ENCODE peak calls at places on chromosomes 2 and 18, in eight cellular contexts. S is heart right ventricle, H is fibroblast of mammary gland, G is adrenal gland, R is mammary epithelial cell, C is GM13977, F is heart left ventricle, V is GM12865. E is an unnamed sample.

GRCh38 chr2:53785378-53785777 is 1.4 kb downstream of the ASB3 start:
- DNase-seq in H (peak; percentile 26), V (no peak), S (no peak), G (no peak), R (no peak), F (no peak), C (no peak), E (no peak)

GRCh38 chr2:132593171-132593570 is 76.8 kb downstream of the LYPD1 start:
- DNase-seq in R (peak; percentile 31), V (no peak), H (no peak), S (no peak), C (no peak), F (no peak), G (no peak), E (no peak)

GRCh38 chr2:64268330-64268729 is 124.1 kb upstream of the PELI1 start:
- DNase-seq in S (no peak), C (no peak), H (no peak), V (no peak), F (no peak), G (no peak), R (no peak), E (no peak)

GRCh38 chr2:19674051-19675002 is 227.5 kb downstream of the TTC32 start:
- DNase-seq in F (no peak), G (no peak), V (no peak), R (no peak), S (no peak), H (peak; percentile 29), C (no peak), E (no peak)

GRCh38 chr18:79599503-79599931 is 80.1 kb upstream of the CTDP1 start:
- DNase-seq in G (no peak), H (peak; percentile 65), V (no peak), C (no peak), R (no peak), S (no peak), F (no peak), E (no peak)

GRCh38 chr18:48031011-48031480 is 100.6 kb upstream of the SMAD2 start:
- DNase-seq in H (peak; percentile 60), C (peak; percentile 57), S (peak; percentile 65), R (peak; percentile 62), G (peak; percentile 69), V (peak; percentile 27), F (peak; percentile 48), E (peak; percentile 84)

GRCh38 chr2:3611136-3611535 is 16.2 kb downstream of the COLEC11 start:
- DNase-seq in S (no peak), F (no peak), C (no peak), H (no peak), R (no peak), G (peak; percentile 10), V (no peak), E (no peak)

GRCh38 chr18:21191596-21192307 is 50.3 kb upstream of the GREB1L start:
- DNase-seq in F (peak; percentile 23), G (peak; percentile 51), S (peak; percentile 20), H (peak; percentile 73), C (no peak), R (peak; percentile 34), V (peak; percentile 52), E (no peak)

GRCh38 chr2:221612171-221612570 is 40.1 kb upstream of the EPHA4 start:
- DNase-seq in G (no peak), H (no peak), V (no peak), S (no peak), F (no peak), C (no peak), R (no peak), E (no peak)

GRCh38 chr2:193538061-193538460 is 1343.3 kb upstream of the TMEFF2 start:
- DNase-seq in S (no peak), H (no peak), V (no peak), C (no peak), F (no peak), G (no peak), R (no peak), E (no peak)
- TF ChIP-seq CTCF in S (no peak), H (no peak), V (no peak), C (no peak), F (no peak), G (no peak), R (no peak), E (no peak)

GRCh38 chr2:73952499-73953446 is 26.1 kb downstream of the DGUOK start:
- DNase-seq in V (no peak), G (no peak), S (peak; percentile 20), C (no peak), R (peak; percentile 57), H (peak; percentile 73), F (peak; percentile 33), E (peak; percentile 41)

GRCh38 chr2:73961823-73962615 is 22.7 kb upstream of the TET3 start:
- DNase-seq in R (no peak), S (no peak), G (no peak), V (no peak), C (no peak), H (no peak), F (no peak), E (no peak)

GRCh38 chr2:73961274-73961673 is 23.4 kb upstream of the TET3 start:
- DNase-seq in G (no peak), C (no peak), F (no peak), V (no peak), S (no peak), H (no peak), R (no peak), E (no peak)

DNA sequence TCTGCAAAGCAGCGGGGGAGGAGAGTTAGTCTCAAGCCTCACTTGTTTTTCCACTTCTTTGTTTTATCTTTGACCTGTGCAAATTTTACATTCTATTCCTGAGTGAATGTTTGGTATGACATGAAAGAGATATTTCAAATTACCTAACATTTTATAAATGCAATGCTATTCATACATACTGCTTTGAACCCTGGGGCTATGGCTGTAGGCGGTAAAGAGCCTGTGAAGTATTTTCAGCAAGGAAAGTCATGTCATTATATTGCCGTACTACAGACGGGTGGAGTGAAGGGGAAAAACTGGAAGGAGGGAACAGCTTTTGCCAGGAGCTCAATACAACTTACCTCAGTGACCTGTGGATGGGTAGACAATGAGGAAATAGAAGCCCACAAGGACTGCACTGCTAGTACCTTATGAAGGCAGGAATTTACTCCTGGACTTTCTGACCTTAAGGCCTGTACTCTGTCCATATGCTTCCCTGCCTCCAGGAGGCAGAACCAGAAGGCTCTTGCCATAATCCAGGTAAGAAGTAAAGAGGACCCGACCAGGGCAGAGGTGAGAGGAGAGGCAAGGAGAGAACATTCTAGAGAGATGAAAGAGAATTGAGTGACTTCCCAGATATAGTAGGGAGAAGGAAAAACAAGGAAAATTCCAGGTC is 28.4 kb upstream of the TET3 start:
- DNase-seq in H (no peak), G (no peak), V (no peak), F (no peak), R (no peak), S (no peak), C (no peak), E (no peak)
- TF ChIP-seq CTCF in H (no peak), G (no peak), V (no peak), F (no peak), R (no peak), S (no peak), C (no peak), E (no peak)

GRCh38 chr2:26324903-26325302 is 21.0 kb upstream of the SELENOI start:
- DNase-seq in S (no peak), C (no peak), R (no peak), G (no peak), V (no peak), F (no peak), H (no peak), E (no peak)
- TF ChIP-seq CTCF in S (no peak), C (no peak), R (no peak), G (no peak), V (no peak), F (no peak), H (no peak), E (no peak)

GRCh38 chr2:189440947-189441708 is at the start of gene WDR75:
- DNase-seq in C (peak; percentile 78), V (peak; percentile 95), S (peak; percentile 97), F (peak; percentile 93), H (peak; percentile 94), R (peak; percentile 92), G (peak; percentile 93), E (peak; percentile 43)
- TF ChIP-seq CTCF in C (no peak), V (no peak), S (no peak), F (no peak), H (no peak), R (no peak), G (no peak), E (no peak)

GRCh38 chr2:179876266-179876665 is 14.9 kb upstream of the ZNF385B start:
- DNase-seq in V (no peak), S (no peak), R (no peak), C (no peak), G (no peak), F (no peak), H (no peak), E (no peak)
- TF ChIP-seq CTCF in V (no peak), S (no peak), R (no peak), C (no peak), G (no peak), F (no peak), H (peak; percentile 9), E (no peak)

GRCh38 chr18:8833480-8833879 is 128.1 kb downstream of the MTCL1 start:
- DNase-seq in H (no peak), R (no peak), F (no peak), G (no peak), S (no peak), V (no peak), C (no peak), E (no peak)

GRCh38 chr18:8830067-8831060 is 125.0 kb downstream of the MTCL1 start:
- DNase-seq in V (no peak), F (no peak), G (no peak), C (no peak), S (no peak), H (no peak), R (no peak), E (no peak)

GRCh38 chr18:8828798-8829197 is 123.4 kb downstream of the MTCL1 start:
- DNase-seq in C (no peak), R (no peak), S (no peak), F (no peak), H (no peak), G (no peak), V (no peak), E (no peak)

GRCh38 chr18:8828300-8828699 is 122.9 kb downstream of the MTCL1 start:
- DNase-seq in F (no peak), G (no peak), R (no peak), V (no peak), C (no peak), H (no peak), S (no peak), E (no peak)

DNA sequence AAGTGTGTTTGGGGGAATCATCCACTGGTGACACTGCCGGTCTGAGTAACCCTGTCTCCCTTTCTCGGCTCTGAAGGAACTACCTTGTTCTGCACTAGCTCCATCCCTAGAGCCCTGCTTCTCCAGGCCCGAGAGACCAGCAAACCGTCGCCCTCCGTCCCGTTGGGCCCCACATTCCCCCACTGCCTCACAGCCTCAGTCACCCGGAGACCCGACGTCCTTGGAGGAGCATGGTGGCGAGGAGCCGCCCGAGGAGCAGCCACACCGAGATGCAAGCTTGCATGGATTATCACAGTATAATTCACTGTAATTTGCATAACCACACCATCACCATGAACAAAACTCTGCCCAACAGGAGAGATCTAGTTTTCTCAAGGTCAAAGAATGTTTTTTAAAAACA is 126.2 kb downstream of the MTCL1 start:
- DNase-seq in H (no peak), V (no peak), G (no peak), S (no peak), F (no peak), R (no peak), C (no peak), E (no peak)
- TF ChIP-seq CTCF in H (no peak), V (no peak), G (no peak), S (no peak), F (no peak), R (no peak), C (no peak), E (no peak)

E was measured in D721Med.